ENCODE peak calls at places on chromosomes 6 and 20, in ten cellular contexts. N, L, R, M, Q, J, F, B, K and I are unnamed samples.
A peak's percentile ranks its signal among the peaks of the same experiment; 100 is the strongest.

GRCh38 chr20:61569836-61570235 is 317.8 kb downstream of the CDH4 start:
- DNase-seq in R (no peak), K (peak; percentile 48), N (no peak), F (no peak), J (no peak), B (peak; percentile 7), Q (no peak), M (peak; percentile 25), L (no peak), I (no peak)

GRCh38 chr6:136294621-136295020 is 5.0 kb upstream of the BCLAF1 start:
- DNase-seq in N (no peak), M (no peak), K (no peak), J (no peak), B (no peak), F (no peak), R (no peak), Q (no peak), L (no peak), I (no peak)

GRCh38 chr20:29873946-29874345 is 1383.5 kb upstream of the DEFB115 start:
- DNase-seq in J (no peak), R (peak; percentile 44), K (no peak), M (peak; percentile 62), F (peak; percentile 63), Q (peak; percentile 9), B (no peak), N (peak; percentile 6), L (peak; percentile 72), I (peak; percentile 52)

GRCh38 chr6:158072083-158072721 is 90.5 kb downstream of the SYNJ2 start:
- DNase-seq in L (peak; percentile 68), F (peak; percentile 78), M (peak; percentile 87), N (peak; percentile 42), K (peak; percentile 70), J (no peak), B (peak; percentile 57), R (peak; percentile 70), Q (peak; percentile 83), I (peak; percentile 59)

GRCh38 chr20:63071541-63072181 is 64.9 kb upstream of the BHLHE23 start:
- DNase-seq in K (peak; percentile 70), M (peak; percentile 27), L (peak; percentile 22), R (peak; percentile 54), Q (no peak), F (peak; percentile 17), J (peak; percentile 26), B (peak; percentile 14), N (peak; percentile 40), I (no peak)

GRCh38 chr6:53544500-53545308 is at the start of gene GCLC:
- DNase-seq in L (peak; percentile 92), K (peak; percentile 97), N (peak; percentile 85), J (peak; percentile 90), Q (peak; percentile 71), M (peak; percentile 99), F (peak; percentile 96), B (peak; percentile 94), R (peak; percentile 96), I (peak; percentile 92)

GRCh38 chr20:57361517-57361916 is 10.5 kb downstream of the RAE1 start:
- DNase-seq in N (peak; percentile 62), M (peak; percentile 84), L (no peak), R (peak; percentile 91), F (no peak), J (peak; percentile 72), K (peak; percentile 78), B (peak; percentile 41), Q (no peak), I (no peak)

GRCh38 chr20:20207291-20207690 is 155.0 kb downstream of the CFAP61 start:
- DNase-seq in Q (no peak), R (no peak), B (no peak), F (no peak), J (no peak), L (no peak), K (peak; percentile 14), M (peak; percentile 15), N (no peak), I (no peak)

GRCh38 chr20:54103067-54103761 is 32.8 kb upstream of the BCAS1 start:
- DNase-seq in L (peak; percentile 84), N (no peak), R (peak; percentile 68), K (peak; percentile 78), B (peak; percentile 72), Q (peak; percentile 91), F (peak; percentile 72), J (peak; percentile 45), M (peak; percentile 72), I (peak; percentile 76)

GRCh38 chr6:3831741-3832530 is 17.2 kb upstream of the FAM50B start:
- DNase-seq in M (no peak), F (no peak), J (no peak), L (no peak), Q (no peak), R (no peak), N (no peak), B (no peak), K (peak; percentile 59), I (no peak)

GRCh38 chr6:126539022-126539421 is 199.1 kb downstream of the CENPW start:
- DNase-seq in F (no peak), N (peak; percentile 37), L (no peak), K (peak; percentile 72), J (peak; percentile 73), M (peak; percentile 65), Q (no peak), B (peak; percentile 71), R (peak; percentile 81), I (no peak)